ENCODE peak calls at places on chromosomes 13 and 19, in nine cellular contexts. F is stomach; N is CD8-positive, alpha-beta T cell; P is heart right ventricle; E is astrocyte; O is HepG2; X is adrenal gland; C is cardiac muscle cell; V is fibroblast of lung. H is an unnamed sample.

GRCh38 chr13:45373116-45373606 is 32.2 kb upstream of the TPT1 start:
- DNase-seq in F (peak), N (no peak), P (no peak), E (no peak), O (no peak), X (no peak), C (no peak), V (no peak), H (no peak)

GRCh38 chr13:44936246-44936645 is 53.0 kb downstream of the NUFIP1 start:
- DNase-seq in F (no peak), N (no peak), P (no peak), E (peak), O (no peak), X (no peak), C (no peak), V (no peak), H (no peak)

GRCh38 chr19:38910488-38910887 is 1.5 kb downstream of the CCER2 start:
- DNase-seq in F (no peak), N (no peak), P (no peak), E (no peak), O (no peak), X (no peak), C (no peak), V (no peak), H (no peak)

GRCh38 chr13:100508391-100508790 is 80.2 kb downstream of the GGACT start:
- DNase-seq in F (no peak), N (no peak), P (no peak), E (no peak), O (no peak), X (no peak), C (no peak), V (no peak), H (no peak)

GRCh38 chr19:2600914-2601870 is 101.3 kb downstream of the GNG7 start:
- DNase-seq in F (no peak), N (no peak), P (no peak), E (no peak), O (no peak), X (no peak), C (no peak), V (no peak), H (no peak)

GRCh38 chr19:7415163-7415856 is 66.6 kb downstream of the ARHGEF18 start:
- DNase-seq in F (peak), N (no peak), P (no peak), E (peak), O (peak), X (no peak), C (no peak), V (peak), H (no peak)

GRCh38 chr19:18895038-18895827 is 725 bp downstream of the CERS1 start:
- DNase-seq in F (no peak), N (no peak), P (no peak), E (no peak), O (peak), X (peak), C (peak), V (peak), H (no peak)

GRCh38 chr19:47499371-47499770 is 15.4 kb upstream of the KPTN start:
- DNase-seq in F (no peak), N (no peak), P (no peak), E (no peak), O (no peak), X (no peak), C (no peak), V (no peak), H (no peak)

GRCh38 chr19:42330521-42330835 is 5.0 kb downstream of the MEGF8 start:
- DNase-seq in F (no peak), N (no peak), P (no peak), E (no peak), O (no peak), X (no peak), C (no peak), V (no peak), H (no peak)
- H3K27ac ChIP-seq in F (no peak), N (no peak), P (no peak), E (no peak), O (no peak), X (no peak), C (no peak), V (no peak), H (no peak)

DNA sequence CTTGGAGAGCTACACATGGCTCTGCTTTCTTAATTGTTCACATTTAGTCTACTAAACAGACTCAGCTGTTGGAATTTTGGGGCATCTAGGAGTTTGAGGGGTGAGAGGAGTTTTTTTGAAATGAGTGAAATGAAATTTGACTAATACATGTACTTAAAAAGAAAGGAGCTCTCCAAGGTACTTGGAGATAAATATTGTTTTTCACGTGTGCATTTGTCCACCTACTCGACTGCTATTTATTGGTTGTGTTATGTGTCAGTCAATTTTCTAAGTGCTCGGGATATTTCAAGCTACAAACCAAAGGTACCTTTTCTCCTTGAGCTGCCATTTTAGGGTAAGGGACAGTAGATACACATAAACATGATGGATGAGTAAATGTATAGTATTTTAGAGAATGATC is 697.0 kb downstream of the LIG4 start:
- DNase-seq in F (no peak), N (no peak), P (no peak), E (peak), O (no peak), X (no peak), C (peak), V (peak), H (no peak)
- H3K4me3 ChIP-seq in F (no peak), N (no peak), P (no peak), E (no peak), O (no peak), X (no peak), C (no peak), V (no peak), H (no peak)

GRCh38 chr13:97327071-97327470 is 104.9 kb downstream of the MBNL2 start:
- DNase-seq in F (no peak), N (no peak), P (no peak), E (no peak), O (no peak), X (no peak), C (no peak), V (no peak), H (no peak)

GRCh38 chr13:97329331-97329730 is 104.6 kb upstream of the RAP2A start:
- DNase-seq in F (no peak), N (no peak), P (no peak), E (peak), O (no peak), X (no peak), C (no peak), V (no peak), H (no peak)

GRCh38 chr13:97328222-97328790 is 105.7 kb upstream of the RAP2A start:
- DNase-seq in F (no peak), N (no peak), P (no peak), E (peak), O (no peak), X (peak), C (peak), V (peak), H (no peak)

GRCh38 chr13:97325738-97326137 is 103.6 kb downstream of the MBNL2 start:
- DNase-seq in F (no peak), N (no peak), P (no peak), E (no peak), O (no peak), X (no peak), C (no peak), V (no peak), H (no peak)

DNA sequence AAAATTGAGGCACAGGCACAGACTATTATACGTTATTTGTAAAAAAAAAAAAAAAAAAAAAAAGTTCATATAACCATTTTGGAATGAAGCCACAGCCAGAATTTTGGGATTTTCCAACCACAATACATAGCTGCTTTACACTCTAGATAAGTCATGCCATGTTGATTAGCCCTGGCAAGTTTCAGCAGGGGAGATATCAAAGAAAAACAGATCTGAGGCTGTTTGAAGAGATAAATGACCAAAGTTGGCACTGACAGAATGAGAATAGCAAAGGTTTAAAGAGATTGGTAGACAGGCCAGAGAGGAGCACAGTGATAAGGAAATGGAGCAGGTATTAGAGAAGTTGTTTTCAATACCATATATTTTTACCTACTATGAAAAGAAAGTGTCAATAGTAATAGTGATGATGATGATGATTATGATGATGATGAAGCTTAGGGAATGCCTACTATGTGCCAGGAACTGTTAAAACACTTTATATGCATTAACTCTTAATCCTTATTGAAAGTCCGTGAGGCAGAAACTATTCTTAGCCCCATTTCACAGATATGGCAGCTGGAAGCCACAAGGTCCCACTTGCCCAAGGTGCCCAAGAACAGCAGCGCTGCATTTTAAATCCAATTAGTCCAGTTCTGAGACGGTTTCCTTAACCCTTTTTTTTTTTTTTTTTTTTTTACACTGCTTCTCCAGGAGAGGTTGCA is 105.5 kb downstream of the MBNL2 start:
- DNase-seq in F (no peak), N (no peak), P (no peak), E (peak), O (no peak), X (no peak), C (no peak), V (no peak), H (no peak)
- H3K27ac ChIP-seq in F (peak), N (no peak), P (no peak), E (peak), O (no peak), X (peak), C (peak), V (no peak), H (no peak)

GRCh38 chr13:20227288-20227687 is 4.8 kb downstream of the GJB6 start:
- DNase-seq in F (no peak), N (no peak), P (no peak), E (no peak), O (no peak), X (no peak), C (no peak), V (no peak), H (no peak)

GRCh38 chr13:20231839-20232555 is at the start of gene GJB6:
- DNase-seq in F (peak), N (no peak), P (no peak), E (no peak), O (no peak), X (no peak), C (peak), V (no peak), H (peak)

GRCh38 chr13:20232556-20233277 is 598 bp upstream of the GJB6 start:
- DNase-seq in F (no peak), N (no peak), P (no peak), E (no peak), O (no peak), X (no peak), C (no peak), V (no peak), H (no peak)

GRCh38 chr13:20227730-20228129 is 4.4 kb downstream of the GJB6 start:
- DNase-seq in F (no peak), N (no peak), P (no peak), E (no peak), O (no peak), X (no peak), C (no peak), V (no peak), H (no peak)

GRCh38 chr13:20230913-20231838 is 943 bp downstream of the GJB6 start:
- DNase-seq in F (no peak), N (no peak), P (no peak), E (no peak), O (no peak), X (no peak), C (no peak), V (no peak), H (peak)
- H3K4me3 ChIP-seq in F (peak), N (peak), P (peak), E (no peak), O (no peak), X (no peak), C (peak), V (no peak), H (peak)

GRCh38 chr19:1416014-1416841 is 8.8 kb downstream of the DAZAP1 start:
- DNase-seq in F (no peak), N (no peak), P (no peak), E (peak), O (no peak), X (no peak), C (no peak), V (no peak), H (no peak)
- H3K27ac ChIP-seq in F (peak), N (no peak), P (peak), E (peak), O (peak), X (peak), C (peak), V (peak), H (peak)

DNA sequence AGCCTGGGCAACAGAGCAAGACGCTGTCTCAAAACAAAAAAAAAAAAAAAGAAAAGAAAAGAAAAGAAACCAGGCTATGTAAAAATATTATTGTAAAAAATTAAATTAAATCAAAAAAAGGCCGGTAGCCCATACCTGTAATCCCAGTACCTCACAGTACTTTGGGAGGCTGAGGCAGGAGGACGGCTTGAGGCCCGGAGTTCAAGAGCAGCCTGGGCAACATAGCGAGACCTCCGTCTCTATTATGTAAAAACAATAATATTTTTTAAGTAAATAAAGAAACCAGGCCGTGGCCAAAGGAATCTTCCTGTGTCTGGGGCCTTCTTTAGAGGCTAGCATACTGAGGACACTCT is 770 bp upstream of the CAPNS1 start:
- DNase-seq in F (no peak), N (no peak), P (no peak), E (no peak), O (peak), X (no peak), C (no peak), V (no peak), H (no peak)
- H3K4me3 ChIP-seq in F (peak), N (peak), P (peak), E (peak), O (peak), X (no peak), C (peak), V (peak), H (peak)

DNA sequence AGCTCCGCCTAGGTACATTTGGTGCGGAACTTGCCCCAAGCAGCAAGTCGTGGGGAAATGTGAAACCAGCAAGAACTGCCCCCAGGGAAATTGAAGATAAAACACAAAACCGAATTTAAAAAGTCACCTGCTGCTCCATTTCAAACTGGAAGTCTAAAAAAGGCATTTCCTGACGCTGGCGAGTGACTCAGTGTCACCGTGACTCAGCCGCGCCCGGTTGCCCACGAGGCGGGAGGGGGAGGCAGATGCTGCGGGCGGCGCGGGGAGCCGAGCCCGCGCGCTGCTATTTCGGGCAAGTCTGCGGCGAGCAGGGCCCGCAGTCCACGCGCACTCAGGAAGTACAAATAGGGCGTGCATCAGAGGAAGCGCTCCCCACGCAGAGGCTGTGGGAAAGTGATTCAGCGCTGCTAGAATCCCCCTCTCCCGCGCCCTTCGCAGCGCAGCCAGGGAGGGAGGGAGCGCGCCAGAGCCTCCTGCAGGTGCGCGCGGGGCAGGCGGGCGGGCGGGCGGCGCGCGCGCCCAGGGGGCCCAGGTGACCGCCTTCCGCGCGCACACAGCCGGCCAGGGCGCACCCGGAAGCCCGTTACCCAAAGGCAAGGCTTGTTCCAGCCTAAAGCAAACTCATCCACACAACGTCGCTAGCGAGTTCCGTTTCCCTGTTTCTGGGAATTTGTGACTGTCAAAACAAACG is 168.8 kb downstream of the COL4A1 start:
- DNase-seq in F (peak), N (peak), P (peak), E (peak), O (peak), X (peak), C (peak), V (peak), H (no peak)
- H3K27ac ChIP-seq in F (peak), N (no peak), P (peak), E (peak), O (no peak), X (peak), C (no peak), V (peak), H (no peak)

H was measured in CD4-positive, CD25-positive, alpha-beta regulatory T cell.